ENCODE peak calls at places on chromosomes 4 and X, in eight cellular contexts. One of them, this sample, is unnamed.

GRCh38 chrX:140050906-140051305 is 85.6 kb upstream of the CXorf66 start:
- DNase-seq in RKO: peak
- DNase-seq in OCI-LY7: no peak
- DNase-seq in BJ: no peak
- DNase-seq in GM04504: no peak
- DNase-seq in iPS-NIHi11: no peak
- DNase-seq in nephron progenitor cell: no peak
- DNase-seq in NCI-H187: no peak
- DNase-seq in this sample: no peak

GRCh38 chr4:75867135-75867534 is 35.1 kb downstream of the PPEF2 start:
- DNase-seq in RKO: no peak
- DNase-seq in NCI-H187: no peak
- DNase-seq in BJ: no peak
- DNase-seq in GM04504: no peak
- DNase-seq in nephron progenitor cell: no peak
- DNase-seq in iPS-NIHi11: no peak
- DNase-seq in OCI-LY7: no peak
- DNase-seq in this sample: no peak

GRCh38 chr4:75344915-75345314 is 169.3 kb downstream of the RCHY1 start:
- DNase-seq in GM04504: no peak
- DNase-seq in OCI-LY7: no peak
- DNase-seq in iPS-NIHi11: no peak
- DNase-seq in nephron progenitor cell: no peak
- DNase-seq in RKO: peak
- DNase-seq in NCI-H187: no peak
- DNase-seq in BJ: peak
- DNase-seq in this sample: no peak

GRCh38 chrX:152898442-152898841 is 575 bp downstream of the ZNF185 start:
- DNase-seq in iPS-NIHi11: no peak
- DNase-seq in GM04504: no peak
- DNase-seq in RKO: no peak
- DNase-seq in OCI-LY7: no peak
- DNase-seq in BJ: no peak
- DNase-seq in nephron progenitor cell: no peak
- DNase-seq in NCI-H187: no peak
- DNase-seq in this sample: no peak

GRCh38 chrX:68693481-68694410 is 46.3 kb downstream of the STARD8 start:
- DNase-seq in GM04504: no peak
- DNase-seq in NCI-H187: no peak
- DNase-seq in nephron progenitor cell: peak
- DNase-seq in BJ: no peak
- DNase-seq in OCI-LY7: no peak
- DNase-seq in iPS-NIHi11: peak
- DNase-seq in RKO: no peak
- DNase-seq in this sample: no peak

GRCh38 chrX:18545771-18546170 is 120.4 kb downstream of the CDKL5 start:
- DNase-seq in BJ: no peak
- DNase-seq in nephron progenitor cell: no peak
- DNase-seq in OCI-LY7: no peak
- DNase-seq in iPS-NIHi11: no peak
- DNase-seq in RKO: no peak
- DNase-seq in GM04504: no peak
- DNase-seq in NCI-H187: no peak
- DNase-seq in this sample: no peak

GRCh38 chr4:131499139-131499873 is 1649.8 kb upstream of the PCDH10 start:
- DNase-seq in NCI-H187: no peak
- DNase-seq in OCI-LY7: no peak
- DNase-seq in nephron progenitor cell: no peak
- DNase-seq in GM04504: peak
- DNase-seq in BJ: no peak
- DNase-seq in iPS-NIHi11: no peak
- DNase-seq in RKO: no peak
- DNase-seq in this sample: no peak

GRCh38 chr4:17164656-17165055 is 266.2 kb upstream of the LDB2 start:
- DNase-seq in RKO: no peak
- DNase-seq in BJ: no peak
- DNase-seq in NCI-H187: no peak
- DNase-seq in iPS-NIHi11: no peak
- DNase-seq in GM04504: no peak
- DNase-seq in OCI-LY7: no peak
- DNase-seq in nephron progenitor cell: no peak
- DNase-seq in this sample: no peak

GRCh38 chrX:148865237-148865636 is 364.8 kb downstream of the AFF2 start:
- DNase-seq in NCI-H187: no peak
- DNase-seq in BJ: no peak
- DNase-seq in OCI-LY7: peak
- DNase-seq in iPS-NIHi11: no peak
- DNase-seq in nephron progenitor cell: no peak
- DNase-seq in GM04504: no peak
- DNase-seq in RKO: no peak
- DNase-seq in this sample: no peak

GRCh38 chrX:123906557-123907316 is 46.9 kb downstream of the XIAP start:
- DNase-seq in iPS-NIHi11: no peak
- DNase-seq in nephron progenitor cell: no peak
- DNase-seq in GM04504: no peak
- DNase-seq in BJ: no peak
- DNase-seq in OCI-LY7: no peak
- DNase-seq in NCI-H187: no peak
- DNase-seq in RKO: no peak
- DNase-seq in this sample: no peak

GRCh38 chrX:39212456-39212855 is 411.2 kb downstream of the MID1IP1 start:
- DNase-seq in iPS-NIHi11: no peak
- DNase-seq in NCI-H187: no peak
- DNase-seq in BJ: no peak
- DNase-seq in RKO: no peak
- DNase-seq in GM04504: no peak
- DNase-seq in nephron progenitor cell: no peak
- DNase-seq in OCI-LY7: no peak
- DNase-seq in this sample: no peak

GRCh38 chrX:119654112-119654531 is 38.8 kb downstream of the SEPTIN6 start:
- DNase-seq in iPS-NIHi11: peak
- DNase-seq in NCI-H187: no peak
- DNase-seq in RKO: no peak
- DNase-seq in nephron progenitor cell: peak
- DNase-seq in OCI-LY7: no peak
- DNase-seq in GM04504: no peak
- DNase-seq in BJ: no peak
- DNase-seq in this sample: no peak

GRCh38 chrX:120653000-120653399 is 23.1 kb upstream of the C1GALT1C1 start:
- DNase-seq in BJ: no peak
- DNase-seq in OCI-LY7: no peak
- DNase-seq in NCI-H187: no peak
- DNase-seq in GM04504: no peak
- DNase-seq in iPS-NIHi11: no peak
- DNase-seq in nephron progenitor cell: no peak
- DNase-seq in RKO: peak
- DNase-seq in this sample: no peak

GRCh38 chr4:141860974-141861373 is 224.6 kb downstream of the IL15 start:
- DNase-seq in OCI-LY7: no peak
- DNase-seq in RKO: no peak
- DNase-seq in NCI-H187: no peak
- DNase-seq in iPS-NIHi11: peak
- DNase-seq in GM04504: no peak
- DNase-seq in BJ: no peak
- DNase-seq in nephron progenitor cell: no peak
- DNase-seq in this sample: peak

GRCh38 chr4:13659341-13660070 is 32.0 kb upstream of the BOD1L1 start:
- DNase-seq in iPS-NIHi11: no peak
- DNase-seq in nephron progenitor cell: no peak
- DNase-seq in RKO: no peak
- DNase-seq in GM04504: no peak
- DNase-seq in OCI-LY7: no peak
- DNase-seq in NCI-H187: no peak
- DNase-seq in BJ: no peak
- DNase-seq in this sample: no peak

GRCh38 chrX:12770440-12770839 is 20.8 kb upstream of the PRPS2 start:
- DNase-seq in RKO: peak
- DNase-seq in nephron progenitor cell: no peak
- DNase-seq in iPS-NIHi11: no peak
- DNase-seq in OCI-LY7: peak
- DNase-seq in BJ: no peak
- DNase-seq in GM04504: peak
- DNase-seq in NCI-H187: no peak
- DNase-seq in this sample: peak

GRCh38 chrX:113741744-113742143 is 842.1 kb upstream of the HTR2C start:
- DNase-seq in iPS-NIHi11: peak
- DNase-seq in nephron progenitor cell: peak
- DNase-seq in OCI-LY7: peak
- DNase-seq in GM04504: peak
- DNase-seq in NCI-H187: no peak
- DNase-seq in BJ: no peak
- DNase-seq in RKO: peak
- DNase-seq in this sample: peak

GRCh38 chr4:73507541-73507940 is 26.0 kb downstream of the AFM start:
- DNase-seq in BJ: no peak
- DNase-seq in OCI-LY7: no peak
- DNase-seq in GM04504: no peak
- DNase-seq in NCI-H187: no peak
- DNase-seq in iPS-NIHi11: no peak
- DNase-seq in RKO: no peak
- DNase-seq in nephron progenitor cell: no peak
- DNase-seq in this sample: no peak

GRCh38 chr4:41822326-41822725 is 73.8 kb upstream of the PHOX2B start:
- DNase-seq in OCI-LY7: no peak
- DNase-seq in GM04504: no peak
- DNase-seq in RKO: no peak
- DNase-seq in NCI-H187: no peak
- DNase-seq in iPS-NIHi11: no peak
- DNase-seq in BJ: no peak
- DNase-seq in nephron progenitor cell: no peak
- DNase-seq in this sample: no peak

GRCh38 chr4:66376396-66376795 is 706.1 kb upstream of the EPHA5 start:
- DNase-seq in GM04504: no peak
- DNase-seq in OCI-LY7: no peak
- DNase-seq in RKO: no peak
- DNase-seq in iPS-NIHi11: no peak
- DNase-seq in BJ: no peak
- DNase-seq in NCI-H187: no peak
- DNase-seq in nephron progenitor cell: no peak
- DNase-seq in this sample: no peak

GRCh38 chrX:41033299-41033698 is 51.9 kb upstream of the USP9X start:
- DNase-seq in nephron progenitor cell: no peak
- DNase-seq in GM04504: no peak
- DNase-seq in iPS-NIHi11: no peak
- DNase-seq in RKO: peak
- DNase-seq in NCI-H187: no peak
- DNase-seq in BJ: no peak
- DNase-seq in OCI-LY7: no peak
- DNase-seq in this sample: peak

GRCh38 chrX:129738466-129739308 is at the start of gene XPNPEP2:
- DNase-seq in RKO: no peak
- DNase-seq in NCI-H187: no peak
- DNase-seq in nephron progenitor cell: no peak
- DNase-seq in GM04504: no peak
- DNase-seq in iPS-NIHi11: peak
- DNase-seq in OCI-LY7: no peak
- DNase-seq in BJ: peak
- DNase-seq in this sample: no peak

GRCh38 chr4:151854731-151855130 is 93.9 kb upstream of the GATB start:
- DNase-seq in NCI-H187: no peak
- DNase-seq in OCI-LY7: no peak
- DNase-seq in iPS-NIHi11: no peak
- DNase-seq in nephron progenitor cell: no peak
- DNase-seq in BJ: peak
- DNase-seq in RKO: no peak
- DNase-seq in GM04504: peak
- DNase-seq in this sample: no peak